ENCODE peak calls at places on chromosomes 3 and 15, in seven cellular contexts. V is body of pancreas, W is Peyer's patch, N is uterus, H is endothelial cell of umbilical vein, T is transverse colon, J is esophagus squamous epithelium. F is an unnamed sample.

GRCh38 chr3:107222927-107223326 is 154.3 kb upstream of the CCDC54 start:
- DNase-seq in V (no peak), W (no peak), N (no peak), H (peak; percentile 72), T (no peak), J (no peak), F (no peak)

GRCh38 chr15:92803852-92804609 is 96.1 kb upstream of the CHD2 start:
- DNase-seq in V (peak; percentile 29), W (no peak), N (peak; percentile 72), H (peak; percentile 28), T (peak; percentile 79), J (peak; percentile 39), F (no peak)

GRCh38 chr3:186442162-186442561 is 80.1 kb upstream of the DGKG start:
- DNase-seq in V (peak; percentile 64), W (no peak), N (no peak), H (no peak), T (no peak), J (no peak), F (no peak)

GRCh38 chr15:90315276-90315982 is 36.7 kb upstream of the ZNF774 start:
- DNase-seq in V (peak; percentile 91), W (no peak), N (peak; percentile 93), H (peak; percentile 65), T (peak; percentile 84), J (no peak), F (no peak)

GRCh38 chr3:187838016-187838535 is 92.8 kb upstream of the BCL6 start:
- DNase-seq in V (no peak), W (no peak), N (no peak), H (no peak), T (no peak), J (no peak), F (no peak)

GRCh38 chr3:33128706-33129105 is 14.9 kb downstream of the CRTAP start:
- DNase-seq in V (no peak), W (no peak), N (no peak), H (no peak), T (no peak), J (no peak), F (no peak)

GRCh38 chr3:138833908-138834358 is 795 bp downstream of the PIK3CB start:
- DNase-seq in V (no peak), W (peak; percentile 51), N (peak; percentile 22), H (peak; percentile 48), T (no peak), J (no peak), F (peak; percentile 37)

GRCh38 chr3:128006471-128007424 is 45.5 kb upstream of the SEC61A1 start:
- DNase-seq in V (no peak), W (no peak), N (peak; percentile 19), H (no peak), T (no peak), J (no peak), F (no peak)

GRCh38 chr15:101539492-101539891 is 50.0 kb upstream of the PCSK6 start:
- DNase-seq in V (no peak), W (no peak), N (no peak), H (no peak), T (no peak), J (no peak), F (no peak)

GRCh38 chr3:15667484-15667883 is 65.9 kb downstream of the BTD start:
- DNase-seq in V (no peak), W (no peak), N (no peak), H (no peak), T (no peak), J (no peak), F (no peak)

GRCh38 chr3:62467936-62468722 is 94.8 kb upstream of the FEZF2 start:
- DNase-seq in V (no peak), W (no peak), N (no peak), H (no peak), T (no peak), J (no peak), F (no peak)

GRCh38 chr3:109930592-109930991 is 593.2 kb upstream of the DPPA4 start:
- DNase-seq in V (no peak), W (no peak), N (no peak), H (no peak), T (no peak), J (no peak), F (no peak)

GRCh38 chr3:11606865-11607440 is 36.8 kb downstream of the VGLL4 start:
- DNase-seq in V (no peak), W (no peak), N (no peak), H (no peak), T (no peak), J (no peak), F (no peak)

GRCh38 chr3:171028025-171028778 is 1.7 kb upstream of the SLC2A2 start:
- DNase-seq in V (peak; percentile 50), W (peak; percentile 80), N (peak; percentile 47), H (peak; percentile 59), T (peak; percentile 21), J (no peak), F (peak; percentile 62)

GRCh38 chr15:94021621-94022320 is 209.6 kb upstream of the MCTP2 start:
- DNase-seq in V (no peak), W (no peak), N (no peak), H (no peak), T (no peak), J (no peak), F (no peak)

GRCh38 chr3:52428151-52429005 is 16.5 kb downstream of the SEMA3G start:
- DNase-seq in V (peak; percentile 85), W (peak; percentile 20), N (peak; percentile 59), H (peak; percentile 85), T (peak; percentile 54), J (no peak), F (peak; percentile 57)

GRCh38 chr3:116947809-116948208 is 238.2 kb downstream of the TUSC7 start:
- DNase-seq in V (peak; percentile 52), W (no peak), N (no peak), H (no peak), T (no peak), J (no peak), F (no peak)

GRCh38 chr3:146142757-146143156 is 18.2 kb downstream of the PLOD2 start:
- DNase-seq in V (no peak), W (no peak), N (no peak), H (peak; percentile 46), T (no peak), J (no peak), F (no peak)

GRCh38 chr3:30319713-30320112 is 286.7 kb upstream of the TGFBR2 start:
- DNase-seq in V (peak; percentile 58), W (no peak), N (no peak), H (peak; percentile 60), T (peak; percentile 30), J (no peak), F (peak; percentile 9)

GRCh38 chr3:172710709-172711456 is at the start of gene NCEH1:
- DNase-seq in V (peak; percentile 94), W (peak; percentile 89), N (peak; percentile 84), H (peak; percentile 98), T (peak; percentile 93), J (peak; percentile 28), F (peak; percentile 74)

GRCh38 chr15:83720466-83720865 is 66.5 kb downstream of the ADAMTSL3 start:
- DNase-seq in V (no peak), W (no peak), N (no peak), H (no peak), T (no peak), J (no peak), F (no peak)

GRCh38 chr3:32706348-32707025 is 21.5 kb downstream of the CNOT10 start:
- DNase-seq in V (no peak), W (no peak), N (no peak), H (no peak), T (no peak), J (no peak), F (no peak)

GRCh38 chr3:55570361-55570760 is 83.3 kb upstream of the WNT5A start:
- DNase-seq in V (no peak), W (no peak), N (no peak), H (no peak), T (no peak), J (no peak), F (no peak)

GRCh38 chr3:189839576-189839975 is 208.4 kb downstream of the TP63 start:
- DNase-seq in V (no peak), W (no peak), N (no peak), H (no peak), T (no peak), J (no peak), F (peak; percentile 26)

GRCh38 chr15:59282515-59283337 is 76.1 kb downstream of the LDHAL6B start:
- DNase-seq in V (no peak), W (no peak), N (no peak), H (no peak), T (no peak), J (no peak), F (no peak)

GRCh38 chr15:78069630-78070029 is 7.9 kb downstream of the TBC1D2B start:
- DNase-seq in V (no peak), W (no peak), N (no peak), H (no peak), T (no peak), J (no peak), F (no peak)
- TF ChIP-seq POLR2A in V (no peak), W (no peak), N (no peak), H (no peak), T (no peak), J (no peak), F (no peak)

GRCh38 chr15:73683624-73684536 is at the start of gene CD276:
- DNase-seq in V (peak; percentile 89), W (peak; percentile 81), N (peak; percentile 75), H (peak; percentile 55), T (peak; percentile 73), J (no peak), F (peak; percentile 61)
- TF ChIP-seq POLR2A in V (peak; percentile 41), W (no peak), N (no peak), H (no peak), T (no peak), J (no peak), F (peak; percentile 65)

GRCh38 chr15:37220949-37221670 is 120.8 kb upstream of the MEIS2 start:
- DNase-seq in V (no peak), W (no peak), N (no peak), H (no peak), T (no peak), J (no peak), F (no peak)

GRCh38 chr15:37219211-37219701 is 118.9 kb upstream of the MEIS2 start:
- DNase-seq in V (peak; percentile 26), W (no peak), N (no peak), H (no peak), T (no peak), J (no peak), F (no peak)

GRCh38 chr15:37218351-37218916 is 118.1 kb upstream of the MEIS2 start:
- DNase-seq in V (no peak), W (no peak), N (no peak), H (no peak), T (no peak), J (no peak), F (no peak)

GRCh38 chr15:37221671-37222207 is 121.4 kb upstream of the MEIS2 start:
- DNase-seq in V (no peak), W (no peak), N (no peak), H (no peak), T (no peak), J (no peak), F (no peak)

DNA sequence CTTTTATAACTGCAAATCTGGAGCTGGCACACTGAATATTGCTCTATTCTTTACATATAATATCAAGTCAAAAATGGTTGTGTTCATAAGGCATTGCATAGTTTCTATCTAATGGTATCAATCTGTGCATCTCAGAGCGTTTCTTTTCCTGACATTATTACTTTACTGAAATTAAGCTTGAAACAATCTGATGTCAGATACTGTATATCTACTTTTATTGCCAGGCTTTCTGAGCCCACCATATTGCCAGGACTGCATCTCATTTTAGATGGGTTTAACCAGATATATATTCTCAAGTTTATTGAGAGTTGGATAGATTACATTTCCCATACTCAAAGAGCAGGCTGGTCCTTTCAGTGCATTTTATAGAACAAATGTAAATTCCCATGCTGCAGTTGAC is 122.7 kb upstream of the MEIS2 start:
- DNase-seq in V (no peak), W (no peak), N (no peak), H (no peak), T (no peak), J (no peak), F (no peak)
- TF ChIP-seq POLR2A in V (no peak), W (no peak), N (no peak), H (no peak), T (no peak), J (no peak), F (no peak)

GRCh38 chr15:66323312-66323928 is 30.1 kb downstream of the DIS3L start:
- DNase-seq in V (no peak), W (no peak), N (no peak), H (no peak), T (no peak), J (no peak), F (no peak)
- TF ChIP-seq POLR2A in V (no peak), W (no peak), N (no peak), H (no peak), T (no peak), J (no peak), F (no peak)